ENCODE peak calls at places on chromosomes 2 and 18, in four cellular contexts. P is K562, N is GM12878, R is HepG2. U is an unnamed sample.
A peak's percentile ranks its signal among the peaks of the same experiment; 100 is the strongest.

GRCh38 chr2:187509667-187510417 is 44.4 kb downstream of the TFPI start:
- DNase-seq in P (peak; percentile 27), N (no peak), R (peak; percentile 99), U (no peak)

GRCh38 chr2:239321596-239322413 is 79.0 kb downstream of the HDAC4 start:
- DNase-seq in P (no peak), N (no peak), R (no peak), U (no peak)

GRCh38 chr2:50492452-50492851 is 539.5 kb downstream of the NRXN1 start:
- DNase-seq in P (peak; percentile 58), N (peak; percentile 5), R (peak; percentile 54), U (peak; percentile 33)

GRCh38 chr18:3903341-3903740 is 453.4 kb downstream of the TGIF1 start:
- DNase-seq in P (no peak), N (no peak), R (no peak), U (no peak)

GRCh38 chr2:239949537-239949936 is 75.6 kb downstream of the NDUFA10 start:
- DNase-seq in P (no peak), N (no peak), R (no peak), U (no peak)

GRCh38 chr2:138752231-138752956 is 27.8 kb downstream of the NXPH2 start:
- DNase-seq in P (no peak), N (no peak), R (no peak), U (no peak)

GRCh38 chr18:44128365-44128764 is 552.3 kb upstream of the SETBP1 start:
- DNase-seq in P (no peak), N (no peak), R (no peak), U (no peak)

GRCh38 chr2:211359353-211359752 is 803.0 kb downstream of the CPS1 start:
- DNase-seq in P (no peak), N (no peak), R (no peak), U (no peak)

GRCh38 chr2:24613154-24613814 is 122.2 kb downstream of the NCOA1 start:
- DNase-seq in P (no peak), N (peak; percentile 32), R (peak; percentile 54), U (peak; percentile 46)

GRCh38 chr2:44918095-44918775 is 23.3 kb upstream of the SIX3 start:
- DNase-seq in P (no peak), N (peak; percentile 15), R (no peak), U (no peak)

GRCh38 chr18:56952026-56952425 is 194.9 kb upstream of the BOD1L2 start:
- DNase-seq in P (no peak), N (no peak), R (no peak), U (no peak)

GRCh38 chr2:177724398-177725287 is 332.1 kb downstream of the AGPS start:
- DNase-seq in P (peak; percentile 76), N (no peak), R (peak; percentile 47), U (peak; percentile 72)

GRCh38 chr18:48023334-48024008 is 93.0 kb upstream of the SMAD2 start:
- DNase-seq in P (peak; percentile 15), N (no peak), R (peak; percentile 13), U (peak; percentile 63)

GRCh38 chr18:26503382-26503781 is 45.0 kb downstream of the KCTD1 start:
- DNase-seq in P (no peak), N (no peak), R (no peak), U (no peak)

GRCh38 chr2:43538034-43538670 is 57.7 kb downstream of the THADA start:
- DNase-seq in P (no peak), N (no peak), R (no peak), U (no peak)

GRCh38 chr2:128322651-128323491 is 4.2 kb upstream of the HS6ST1 start:
- DNase-seq in P (no peak), N (no peak), R (no peak), U (peak; percentile 47)

GRCh38 chr18:73980289-73980979 is 167.2 kb downstream of the FBXO15 start:
- DNase-seq in P (no peak), N (no peak), R (peak; percentile 9), U (peak; percentile 68)

GRCh38 chr2:102717308-102718018 is 44.4 kb upstream of the TMEM182 start:
- DNase-seq in P (no peak), N (no peak), R (no peak), U (no peak)

GRCh38 chr2:62309465-62310091 is 113.7 kb downstream of the B3GNT2 start:
- DNase-seq in P (no peak), N (peak; percentile 99), R (no peak), U (no peak)

GRCh38 chr18:80023173-80023572 is 11.1 kb upstream of the RBFA start:
- DNase-seq in P (peak; percentile 30), N (no peak), R (no peak), U (peak; percentile 58)

GRCh38 chr2:96934831-96935545 is 51.4 kb downstream of the FAM178B start:
- DNase-seq in P (no peak), N (no peak), R (no peak), U (no peak)

GRCh38 chr2:56227811-56228210 is 44.0 kb downstream of the CCDC85A start:
- DNase-seq in P (no peak), N (no peak), R (no peak), U (no peak)

GRCh38 chr2:33497177-33497787 is 20.8 kb downstream of the RASGRP3 start:
- DNase-seq in P (no peak), N (peak; percentile 92), R (no peak), U (no peak)
- TF ChIP-seq TCF7 in P (no peak), N (peak; percentile 39), R (no peak), U (no peak)

DNA sequence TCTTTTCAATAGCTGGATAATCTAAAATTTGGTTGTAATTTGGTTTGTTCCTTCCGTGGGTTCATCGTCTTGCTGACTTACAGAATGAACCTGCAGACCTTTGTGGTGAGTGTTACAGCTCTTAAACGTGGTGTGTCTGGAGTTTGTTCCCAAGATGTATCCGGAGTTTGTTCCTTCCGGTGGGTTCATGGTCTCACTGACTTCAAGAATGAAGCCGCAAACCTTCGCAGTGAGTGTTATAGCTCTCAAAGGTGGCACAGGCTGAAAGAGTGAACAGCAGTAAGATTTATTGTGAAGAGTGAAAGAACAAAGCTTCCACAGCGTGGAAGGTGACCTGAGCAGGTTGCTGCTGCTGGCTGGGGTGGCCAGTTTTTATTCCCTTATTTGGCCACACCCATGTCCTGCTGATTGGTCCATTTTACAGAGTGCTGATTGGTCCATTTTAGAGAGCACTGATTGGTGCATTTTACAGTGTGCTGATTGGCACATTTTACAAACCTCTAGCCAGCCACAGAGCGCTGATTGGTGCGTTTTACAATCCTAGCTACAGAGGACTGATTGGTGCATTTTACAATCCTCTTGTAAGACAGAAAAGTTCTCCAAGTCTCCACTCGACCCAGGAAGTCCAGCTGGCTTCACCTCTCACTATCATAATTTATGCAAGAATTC is 16.6 kb downstream of the RALB start:
- DNase-seq in P (no peak), N (no peak), R (no peak), U (no peak)
- TF ChIP-seq MAX in P (no peak), N (no peak), R (no peak), U (no peak)

GRCh38 chr2:146665801-146666200 is 1179.0 kb upstream of the ACVR2A start:
- DNase-seq in P (no peak), N (no peak), R (no peak), U (no peak)

GRCh38 chr2:146661494-146662096 is 1183.2 kb upstream of the ACVR2A start:
- DNase-seq in P (peak; percentile 6), N (no peak), R (peak; percentile 23), U (no peak)

GRCh38 chr2:146659976-146660375 is 1184.9 kb upstream of the ACVR2A start:
- DNase-seq in P (no peak), N (no peak), R (no peak), U (no peak)
- TF ChIP-seq TCF7 in P (no peak), N (no peak), R (no peak), U (no peak)

GRCh38 chr2:136874258-136874657 is 108.9 kb downstream of the THSD7B start:
- DNase-seq in P (no peak), N (no peak), R (peak; percentile 11), U (no peak)
- TF ChIP-seq MAX in P (no peak), N (no peak), R (no peak), U (no peak)

DNA sequence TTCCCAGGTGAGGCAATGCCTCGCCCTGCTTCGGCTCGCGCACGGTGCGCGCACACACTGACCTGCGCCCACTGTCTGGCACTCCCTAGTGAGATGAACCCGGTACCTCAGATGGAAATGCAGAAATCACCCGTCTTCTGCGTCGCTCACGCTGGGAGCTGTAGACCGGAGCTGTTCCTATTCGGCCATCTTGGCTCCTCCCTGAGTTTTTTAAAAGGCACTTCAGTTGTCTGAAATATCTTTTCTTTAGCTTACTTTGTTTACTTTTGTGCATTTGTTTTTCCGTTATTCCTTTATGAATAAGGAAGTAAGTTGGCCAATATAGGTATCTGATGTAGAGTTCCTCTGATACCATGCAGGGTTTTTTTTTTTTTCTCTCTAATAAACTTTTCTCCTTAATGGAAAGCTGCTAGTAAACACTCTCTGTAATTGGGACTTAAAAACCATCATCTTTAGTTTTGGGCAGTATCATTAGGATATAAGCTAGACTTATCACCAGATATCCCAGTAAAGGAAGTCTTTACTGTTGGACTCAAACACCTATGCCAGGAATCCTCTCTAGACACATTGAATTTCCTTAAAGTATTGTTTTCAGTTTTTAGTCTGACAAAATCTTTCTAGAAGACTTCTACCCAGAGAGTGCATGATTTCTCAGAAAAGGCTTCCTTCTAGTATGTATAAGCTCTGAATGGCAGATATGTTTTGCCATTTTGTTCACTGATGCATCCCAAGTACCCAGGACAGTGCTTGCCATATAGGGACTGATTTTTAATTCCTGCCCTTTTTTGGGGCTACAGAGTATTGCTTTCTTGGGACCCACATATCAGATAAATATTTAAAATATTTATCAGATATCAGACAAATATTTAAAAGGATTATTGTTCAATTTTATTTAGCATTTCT is 35.8 kb upstream of the DYSF start:
- DNase-seq in P (no peak), N (no peak), R (no peak), U (no peak)
- TF ChIP-seq TCF7 in P (no peak), N (no peak), R (no peak), U (no peak)

DNA sequence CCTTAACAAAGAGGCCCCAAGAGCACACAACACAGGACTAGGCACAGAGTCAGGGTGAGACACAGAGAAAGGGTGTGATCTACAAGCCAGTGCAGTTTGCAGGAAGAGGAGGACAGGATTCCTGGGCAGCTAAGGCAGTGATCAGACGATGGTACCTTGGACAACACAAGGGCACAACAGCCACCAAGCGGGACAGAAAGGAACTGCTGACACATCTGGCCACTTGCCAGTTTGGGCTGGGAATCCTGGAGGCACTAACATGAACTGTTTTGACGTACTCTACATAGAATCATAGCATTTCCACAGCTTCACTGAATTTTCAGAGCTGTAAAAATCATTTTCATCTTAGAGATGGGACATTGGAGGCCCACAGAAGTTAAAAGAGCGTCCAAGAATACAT is 221.5 kb upstream of the SLC35G4 start:
- DNase-seq in P (peak; percentile 41), N (no peak), R (peak; percentile 76), U (peak; percentile 45)
- TF ChIP-seq MAX in P (no peak), N (no peak), R (no peak), U (no peak)

GRCh38 chr2:160076935-160077334 is 14.5 kb upstream of the PLA2R1 start:
- DNase-seq in P (no peak), N (no peak), R (no peak), U (no peak)

GRCh38 chr2:160077912-160078585 is 15.6 kb upstream of the PLA2R1 start:
- DNase-seq in P (no peak), N (no peak), R (no peak), U (no peak)

GRCh38 chr2:160073284-160073888 is 11.0 kb upstream of the PLA2R1 start:
- DNase-seq in P (no peak), N (no peak), R (peak; percentile 12), U (no peak)

GRCh38 chr2:160076239-160076638 is 13.8 kb upstream of the PLA2R1 start:
- DNase-seq in P (no peak), N (no peak), R (no peak), U (no peak)

GRCh38 chr2:160075171-160075570 is 12.8 kb upstream of the PLA2R1 start:
- DNase-seq in P (no peak), N (no peak), R (no peak), U (no peak)
- TF ChIP-seq TCF7 in P (no peak), N (no peak), R (no peak), U (no peak)